ENCODE peak calls at places on chromosomes 13 and 19, in four cellular contexts. O, B, H and S are unnamed samples.
A peak's percentile ranks its signal among the peaks of the same experiment; 100 is the strongest.

GRCh38 chr13:45728759-45729158 is 26.6 kb downstream of the CBY2 start:
- DNase-seq in B (peak; percentile 45), H (no peak), O (no peak), S (no peak)

GRCh38 chr13:43730642-43731041 is 56.1 kb downstream of the ENOX1 start:
- DNase-seq in B (no peak), H (peak; percentile 14), O (no peak), S (no peak)

GRCh38 chr19:45075215-45076028 is 856 bp downstream of the ZNF296 start:
- DNase-seq in B (peak; percentile 54), H (peak; percentile 92), O (peak; percentile 88), S (peak; percentile 92)

GRCh38 chr19:28213476-28214082 is 999.4 kb downstream of the UQCRFS1 start:
- DNase-seq in O (no peak), B (no peak), H (no peak), S (no peak)

GRCh38 chr19:35398570-35398969 is 27.7 kb downstream of the GPR42 start:
- DNase-seq in H (no peak), O (no peak), B (no peak), S (no peak)

GRCh38 chr13:99124695-99125334 is 75.8 kb upstream of the UBAC2 start:
- DNase-seq in B (peak; percentile 3), H (no peak), O (no peak), S (no peak)

GRCh38 chr13:41401371-41401770 is 56.0 kb upstream of the RGCC start:
- DNase-seq in O (no peak), B (no peak), H (no peak), S (no peak)

GRCh38 chr13:107765724-107766436 is 449.5 kb downstream of the LIG4 start:
- DNase-seq in O (no peak), H (no peak), B (no peak), S (no peak)

GRCh38 chr19:29752450-29753025 is 37.5 kb upstream of the C19orf12 start:
- DNase-seq in B (no peak), O (no peak), H (no peak), S (no peak)

GRCh38 chr19:44808463-44809371 is at the start of gene BCAM:
- DNase-seq in H (peak; percentile 70), O (peak; percentile 89), B (no peak), S (peak; percentile 69)

GRCh38 chr19:18397242-18398202 is at the start of gene LRRC25:
- DNase-seq in H (no peak), B (no peak), O (peak; percentile 78), S (peak; percentile 61)

GRCh38 chr19:42140125-42140754 is 8.0 kb upstream of the POU2F2 start:
- DNase-seq in B (no peak), H (peak; percentile 48), O (no peak), S (peak; percentile 36)

GRCh38 chr13:49472186-49472585 is 23.6 kb upstream of the PHF11 start:
- DNase-seq in B (no peak), O (no peak), H (no peak), S (no peak)

GRCh38 chr13:94701313-94702180 is 10.8 kb downstream of the SOX21 start:
- DNase-seq in O (no peak), B (no peak), H (no peak), S (no peak)

GRCh38 chr13:64648293-64648692 is 2581.8 kb downstream of the PCDH9 start:
- DNase-seq in O (no peak), B (no peak), H (no peak), S (no peak)

GRCh38 chr13:52862358-52863206 is 14.1 kb upstream of the PCDH8 start:
- DNase-seq in O (no peak), B (peak; percentile 24), H (peak; percentile 44), S (no peak)

GRCh38 chr13:100837611-100838010 is 163.0 kb upstream of the TMTC4 start:
- DNase-seq in H (no peak), O (no peak), B (no peak), S (no peak)

GRCh38 chr19:17757125-17757524 is 5.8 kb downstream of the FCHO1 start:
- DNase-seq in H (peak; percentile 71), B (no peak), O (peak; percentile 78), S (no peak)

GRCh38 chr19:18419699-18420460 is 682 bp downstream of the SSBP4 start:
- DNase-seq in H (peak; percentile 65), O (peak; percentile 75), B (no peak), S (no peak)

GRCh38 chr13:42333613-42334328 is 61.8 kb downstream of the AKAP11 start:
- DNase-seq in H (no peak), O (no peak), B (no peak), S (no peak)

GRCh38 chr19:12545267-12545666 is 6.0 kb downstream of the ZNF564 start:
- DNase-seq in B (no peak), O (no peak), H (no peak), S (no peak)

GRCh38 chr19:12543855-12544254 is 7.4 kb downstream of the ZNF564 start:
- DNase-seq in O (no peak), H (no peak), B (no peak), S (no peak)

GRCh38 chr19:12544401-12544876 is 6.8 kb downstream of the ZNF564 start:
- DNase-seq in B (no peak), H (no peak), O (no peak), S (no peak)

GRCh38 chr19:12546903-12547302 is 4.4 kb downstream of the ZNF564 start:
- DNase-seq in H (no peak), O (no peak), B (no peak), S (no peak)

GRCh38 chr19:12546068-12546467 is 5.2 kb downstream of the ZNF564 start:
- DNase-seq in B (no peak), H (no peak), O (no peak), S (no peak)
- H3K9me3 ChIP-seq in B (peaks cover 4% of the 10 kb centered on the region), H (no peaks in the 10 kb centered on the region), O (no peaks in the 10 kb centered on the region), S (no peaks in the 10 kb centered on the region)

GRCh38 chr13:26968431-26969335 is 202.9 kb downstream of the USP12 start:
- DNase-seq in H (peak; percentile 86), O (no peak), B (no peak), S (no peak)
- H3K4me1 ChIP-seq in H (peaks cover 65% of the 10 kb centered on the region), O (no peaks in the 10 kb centered on the region), B (no peaks in the 10 kb centered on the region), S (peaks cover 7% of the 10 kb centered on the region)

DNA sequence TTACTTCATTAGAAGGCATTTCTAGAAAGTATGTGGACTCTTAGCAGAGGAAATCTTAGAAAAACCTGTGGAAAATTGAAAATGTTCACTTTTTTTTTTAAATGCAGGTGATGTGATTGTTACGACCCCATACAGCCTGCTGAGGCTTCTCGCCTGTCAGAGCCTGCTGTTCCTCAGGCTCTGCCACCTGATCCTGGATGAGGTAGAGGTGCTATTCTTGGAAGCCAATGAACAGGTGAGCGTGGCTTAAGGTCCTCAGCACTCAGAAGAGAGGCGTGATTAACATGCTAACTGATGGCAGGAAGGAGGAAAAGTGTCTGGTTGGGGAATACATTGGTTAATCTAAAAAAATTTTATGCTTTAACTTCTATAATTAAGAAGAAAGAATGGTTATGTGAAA is 71.4 kb downstream of the SLC7A9 start:
- DNase-seq in H (no peak), B (no peak), O (no peak), S (no peak)
- H3K27me3 ChIP-seq in H (no peaks in the 10 kb centered on the region), B (no peaks in the 10 kb centered on the region), O (no peaks in the 10 kb centered on the region), S (no peaks in the 10 kb centered on the region)

GRCh38 chr19:37813340-37813739 is 34.0 kb upstream of the ZNF573 start:
- DNase-seq in B (no peak), H (no peak), O (no peak), S (no peak)
- H3K9me3 ChIP-seq in B (peaks cover 8% of the 10 kb centered on the region), H (peaks cover 6% of the 10 kb centered on the region), O (peaks cover 51% of the 10 kb centered on the region), S (no peaks in the 10 kb centered on the region)

GRCh38 chr13:73505487-73505886 is 446.7 kb downstream of the KLF5 start:
- DNase-seq in H (no peak), B (no peak), O (no peak), S (no peak)
- H3K4me1 ChIP-seq in H (no peaks in the 10 kb centered on the region), B (no peaks in the 10 kb centered on the region), O (no peaks in the 10 kb centered on the region), S (no peaks in the 10 kb centered on the region)